ENCODE peak calls at places on chromosomes 3 and 15, in eight cellular contexts. I, D, K, O, V, C, J and W are unnamed samples.

GRCh38 chr3:174855002-174855401 is 4.1 kb upstream of the NAALADL2 start:
- DNase-seq in I (no peak), V (no peak), D (no peak), C (no peak), K (peak), O (no peak), J (no peak), W (no peak)

GRCh38 chr3:149120051-149120972 is 9.1 kb upstream of the HPS3 start:
- DNase-seq in O (no peak), I (no peak), V (no peak), J (no peak), C (no peak), D (peak), K (peak), W (peak)

GRCh38 chr3:127177226-127177625 is 15.7 kb upstream of the PRR23E start:
- DNase-seq in J (no peak), C (no peak), O (peak), V (no peak), K (peak), D (no peak), I (no peak), W (no peak)

GRCh38 chr3:23671901-23672589 is 133.7 kb upstream of the UBE2E1 start:
- DNase-seq in V (no peak), O (no peak), K (peak), C (no peak), I (no peak), J (peak), D (no peak), W (no peak)

GRCh38 chr15:64356443-64357040 is 569 bp upstream of the CSNK1G1 start:
- DNase-seq in K (peak), I (no peak), J (no peak), O (no peak), V (no peak), D (peak), C (no peak), W (no peak)

GRCh38 chr3:178562869-178563232 is 26.6 kb downstream of the KCNMB2 start:
- DNase-seq in O (no peak), J (no peak), I (no peak), C (no peak), K (no peak), V (no peak), D (no peak), W (peak)

GRCh38 chr3:197458179-197458707 is 97.5 kb downstream of the BDH1 start:
- DNase-seq in C (peak), V (no peak), K (peak), I (no peak), O (no peak), D (no peak), J (no peak), W (peak)

GRCh38 chr3:63911395-63911900 is 735 bp downstream of the SCAANT1 start:
- DNase-seq in K (no peak), O (no peak), D (no peak), I (peak), C (peak), V (no peak), J (no peak), W (no peak)